ENCODE peak calls at places on chromosomes 6 and 20, in four cellular contexts. One of them, this sample, is unnamed.

GRCh38 chr6:14734416-14735340 is 511.2 kb upstream of the JARID2 start:
- DNase-seq in A549: no peak
- DNase-seq in SK-N-SH: no peak
- DNase-seq in K562: peak
- DNase-seq in this sample: no peak

GRCh38 chr6:163438940-163439335 is 24.4 kb downstream of the QKI start:
- DNase-seq in A549: no peak
- DNase-seq in SK-N-SH: peak
- DNase-seq in K562: peak
- DNase-seq in this sample: no peak

GRCh38 chr20:24917797-24918578 is 31.1 kb upstream of the CST7 start:
- DNase-seq in A549: peak
- DNase-seq in SK-N-SH: peak
- DNase-seq in K562: peak
- DNase-seq in this sample: peak

GRCh38 chr6:64949257-64949656 is 757.8 kb downstream of the EYS start:
- DNase-seq in A549: no peak
- DNase-seq in SK-N-SH: no peak
- DNase-seq in K562: no peak
- DNase-seq in this sample: no peak

GRCh38 chr6:149470948-149471347 is 13.9 kb downstream of the ZC3H12D start:
- DNase-seq in A549: no peak
- DNase-seq in SK-N-SH: no peak
- DNase-seq in K562: no peak
- DNase-seq in this sample: no peak

GRCh38 chr20:24663496-24663895 is 194.1 kb downstream of the SYNDIG1 start:
- DNase-seq in A549: no peak
- DNase-seq in SK-N-SH: no peak
- DNase-seq in K562: no peak
- DNase-seq in this sample: no peak

GRCh38 chr6:145137425-145137824 is 597.9 kb downstream of the EPM2A start:
- DNase-seq in A549: no peak
- DNase-seq in SK-N-SH: no peak
- DNase-seq in K562: no peak
- DNase-seq in this sample: no peak

GRCh38 chr20:36367907-36368306 is 61.8 kb downstream of the DLGAP4 start:
- DNase-seq in A549: no peak
- DNase-seq in SK-N-SH: no peak
- DNase-seq in K562: no peak
- DNase-seq in this sample: no peak

GRCh38 chr6:45687570-45687969 is 309.8 kb upstream of the SUPT3H start:
- DNase-seq in A549: no peak
- DNase-seq in SK-N-SH: no peak
- DNase-seq in K562: no peak
- DNase-seq in this sample: no peak

GRCh38 chr6:16747232-16748027 is 13.8 kb downstream of the ATXN1 start:
- DNase-seq in A549: no peak
- DNase-seq in SK-N-SH: no peak
- DNase-seq in K562: no peak
- DNase-seq in this sample: no peak
- TF ChIP-seq CHD2 in A549: no peak
- TF ChIP-seq CHD2 in SK-N-SH: no peak
- TF ChIP-seq CHD2 in K562: no peak
- TF ChIP-seq CHD2 in this sample: no peak

GRCh38 chr6:116115781-116116180 is 10.2 kb downstream of the COL10A1 start:
- DNase-seq in A549: no peak
- DNase-seq in SK-N-SH: no peak
- DNase-seq in K562: no peak
- DNase-seq in this sample: no peak
- TF ChIP-seq CHD2 in A549: no peak
- TF ChIP-seq CHD2 in SK-N-SH: no peak
- TF ChIP-seq CHD2 in K562: no peak
- TF ChIP-seq CHD2 in this sample: no peak

GRCh38 chr6:63661769-63662168 is 26.2 kb downstream of the PHF3 start:
- DNase-seq in A549: no peak
- DNase-seq in SK-N-SH: no peak
- DNase-seq in K562: no peak
- DNase-seq in this sample: no peak

GRCh38 chr6:63660737-63661136 is 25.1 kb downstream of the PHF3 start:
- DNase-seq in A549: no peak
- DNase-seq in SK-N-SH: no peak
- DNase-seq in K562: no peak
- DNase-seq in this sample: no peak

GRCh38 chr6:63663882-63664281 is 28.3 kb downstream of the PHF3 start:
- DNase-seq in A549: no peak
- DNase-seq in SK-N-SH: no peak
- DNase-seq in K562: no peak
- DNase-seq in this sample: no peak

DNA sequence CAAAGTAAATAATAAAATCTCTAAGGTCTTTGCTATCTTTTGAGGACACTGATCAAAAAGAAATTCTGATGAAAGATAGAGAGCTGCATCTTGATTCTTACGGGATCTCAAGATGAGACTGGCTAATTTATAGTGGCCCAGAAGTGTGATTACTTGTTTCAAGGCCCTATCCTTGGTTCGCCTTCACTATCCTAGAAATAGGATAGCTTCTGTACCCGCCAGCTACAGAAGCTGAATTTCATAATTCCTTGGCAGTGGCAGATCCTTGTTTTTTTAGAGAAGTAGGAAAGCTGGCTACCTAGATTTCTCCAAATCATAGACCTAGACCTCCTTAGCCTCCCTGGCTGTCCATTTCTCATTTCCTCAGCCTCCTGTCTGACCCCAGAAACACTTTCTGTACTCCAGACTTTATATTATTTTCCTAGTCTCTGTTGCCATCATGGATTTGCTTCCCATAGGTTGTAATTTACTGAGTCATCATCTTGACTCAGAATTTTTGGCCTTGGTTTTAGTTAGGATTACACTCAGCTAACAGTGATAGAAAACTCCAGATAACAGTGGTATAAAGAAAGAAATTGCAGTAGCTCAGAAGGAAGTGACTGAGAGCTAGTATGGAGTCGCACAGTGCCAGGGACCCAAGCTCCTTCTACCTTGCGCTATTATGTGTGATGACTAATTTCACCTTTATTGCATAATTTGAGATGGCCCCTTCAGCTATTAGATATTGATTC is 27.7 kb downstream of the PHF3 start:
- DNase-seq in A549: no peak
- DNase-seq in SK-N-SH: no peak
- DNase-seq in K562: no peak
- DNase-seq in this sample: no peak
- TF ChIP-seq CHD2 in A549: no peak
- TF ChIP-seq CHD2 in SK-N-SH: no peak
- TF ChIP-seq CHD2 in K562: no peak
- TF ChIP-seq CHD2 in this sample: no peak

GRCh38 chr20:44217342-44218092 is 6.9 kb upstream of the OSER1 start:
- DNase-seq in A549: peak
- DNase-seq in SK-N-SH: peak
- DNase-seq in K562: peak
- DNase-seq in this sample: peak
- TF ChIP-seq CHD2 in A549: no peak
- TF ChIP-seq CHD2 in SK-N-SH: no peak
- TF ChIP-seq CHD2 in K562: no peak
- TF ChIP-seq CHD2 in this sample: no peak

GRCh38 chr20:43457640-43458421 is at the start of gene SRSF6:
- DNase-seq in A549: peak
- DNase-seq in SK-N-SH: peak
- DNase-seq in K562: peak
- DNase-seq in this sample: peak
- TF ChIP-seq CHD2 in A549: no peak
- TF ChIP-seq CHD2 in SK-N-SH: peak
- TF ChIP-seq CHD2 in K562: peak
- TF ChIP-seq CHD2 in this sample: no peak

This sample was measured in H1.